ENCODE peak calls at places on chromosomes 3 and 15, in five cellular contexts. S, I, T, O and F are unnamed samples. For H3K27me3, the result is how much of the 10 kb centered on the place peaks cover.

GRCh38 chr3:120773932-120774331 is 31.4 kb downstream of the GTF2E1 start:
- DNase-seq in S (no peak), I (no peak), O (no peak), T (no peak), F (no peak)

GRCh38 chr3:157865449-157865862 is 240.8 kb downstream of the SHOX2 start:
- DNase-seq in T (peak), O (peak), I (no peak), S (peak), F (no peak)

GRCh38 chr3:46942079-46942478 is 34.5 kb downstream of the CCDC12 start:
- DNase-seq in I (no peak), S (no peak), T (no peak), O (no peak), F (no peak)

GRCh38 chr3:50395070-50395860 is 35.9 kb upstream of the TMEM115 start:
- DNase-seq in I (no peak), S (no peak), T (no peak), O (no peak), F (no peak)

GRCh38 chr3:24145981-24146822 is 201.1 kb downstream of the NR1D2 start:
- DNase-seq in S (no peak), T (no peak), O (no peak), I (peak), F (peak)

GRCh38 chr3:143216709-143217182 is 97.2 kb downstream of the CHST2 start:
- DNase-seq in S (no peak), I (no peak), T (no peak), O (no peak), F (peak)

GRCh38 chr3:100650651-100651611 is 41.5 kb downstream of the ADGRG7 start:
- DNase-seq in O (no peak), S (no peak), T (peak), I (no peak), F (peak)

GRCh38 chr15:63791236-63791635 is 42.5 kb downstream of the HERC1 start:
- DNase-seq in I (peak), T (no peak), O (no peak), S (no peak), F (no peak)

GRCh38 chr3:114318295-114318694 is 24.5 kb downstream of the TIGIT start:
- DNase-seq in O (no peak), S (no peak), I (no peak), T (no peak), F (no peak)

GRCh38 chr15:77538011-77538410 is 94.7 kb downstream of the LINGO1 start:
- DNase-seq in S (no peak), O (no peak), I (no peak), T (peak), F (no peak)

GRCh38 chr3:52895416-52895815 is 1.9 kb downstream of the STIMATE start:
- DNase-seq in I (no peak), O (no peak), T (no peak), S (no peak), F (no peak)
- H3K4me3 ChIP-seq in I (no peak), O (no peak), T (peak), S (no peak), F (no peak)

GRCh38 chr3:139994891-139995290 is 59.9 kb downstream of the CLSTN2 start:
- DNase-seq in O (no peak), I (no peak), T (no peak), S (no peak), F (no peak)
- H3K27me3 ChIP-seq in O (under half), I (under half), T (under half), S (under half), F (under half)

GRCh38 chr3:151611464-151611863 is 122.3 kb upstream of the AADACL2 start:
- DNase-seq in O (no peak), T (no peak), S (no peak), I (no peak), F (no peak)

GRCh38 chr3:151612119-151612518 is 121.6 kb upstream of the AADACL2 start:
- DNase-seq in T (no peak), O (no peak), I (no peak), S (no peak), F (no peak)

GRCh38 chr3:151604941-151605340 is 128.8 kb upstream of the AADACL2 start:
- DNase-seq in O (no peak), S (no peak), I (no peak), T (no peak), F (no peak)

GRCh38 chr3:151615464-151615863 is 118.3 kb upstream of the AADACL2 start:
- DNase-seq in O (no peak), S (no peak), I (no peak), T (no peak), F (no peak)

DNA sequence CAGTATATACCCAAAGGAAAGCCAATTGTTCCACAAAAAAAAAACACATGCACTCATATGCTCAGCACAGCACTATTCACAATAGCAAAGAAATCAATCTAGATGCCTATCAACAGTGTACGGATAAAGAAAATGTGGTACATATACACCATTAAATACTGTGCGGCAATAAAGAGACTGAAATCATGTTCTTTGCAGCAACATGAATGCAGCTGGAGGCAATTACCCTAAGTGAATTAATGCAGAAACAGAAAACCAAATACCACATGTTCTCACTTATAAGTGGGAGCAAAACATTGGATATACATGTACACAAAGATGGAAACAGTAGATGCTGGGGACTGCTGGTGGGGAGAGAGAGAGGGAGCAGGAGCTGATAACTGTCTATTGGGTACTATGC is 124.2 kb upstream of the AADACL2 start:
- DNase-seq in I (no peak), O (no peak), S (no peak), T (no peak), F (no peak)
- H3K4me3 ChIP-seq in I (no peak), O (no peak), S (no peak), T (no peak), F (no peak)

DNA sequence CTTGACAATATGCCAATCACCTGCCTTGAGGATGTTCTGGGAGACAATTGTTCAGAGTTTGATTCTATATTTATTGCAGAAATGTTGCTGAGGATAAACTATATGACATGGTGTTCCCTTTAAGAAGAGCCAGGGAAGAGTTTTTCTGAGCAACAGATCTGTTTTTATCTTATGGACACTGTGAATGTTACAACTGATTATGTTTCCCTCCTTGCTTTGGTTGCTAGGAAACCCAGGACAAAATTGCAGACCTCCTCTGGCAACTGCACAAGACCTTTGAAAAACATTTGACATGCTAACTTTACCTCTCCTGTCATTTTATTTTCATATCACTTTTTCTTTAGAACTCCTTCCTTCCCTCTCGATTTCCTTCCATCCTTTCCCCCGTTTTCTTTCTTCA is 8.2 kb upstream of the TM6SF1 start:
- DNase-seq in S (no peak), I (no peak), T (no peak), O (no peak), F (no peak)
- H3K27me3 ChIP-seq in S (under half), I (under half), T (under half), O (under half), F (under half)

DNA sequence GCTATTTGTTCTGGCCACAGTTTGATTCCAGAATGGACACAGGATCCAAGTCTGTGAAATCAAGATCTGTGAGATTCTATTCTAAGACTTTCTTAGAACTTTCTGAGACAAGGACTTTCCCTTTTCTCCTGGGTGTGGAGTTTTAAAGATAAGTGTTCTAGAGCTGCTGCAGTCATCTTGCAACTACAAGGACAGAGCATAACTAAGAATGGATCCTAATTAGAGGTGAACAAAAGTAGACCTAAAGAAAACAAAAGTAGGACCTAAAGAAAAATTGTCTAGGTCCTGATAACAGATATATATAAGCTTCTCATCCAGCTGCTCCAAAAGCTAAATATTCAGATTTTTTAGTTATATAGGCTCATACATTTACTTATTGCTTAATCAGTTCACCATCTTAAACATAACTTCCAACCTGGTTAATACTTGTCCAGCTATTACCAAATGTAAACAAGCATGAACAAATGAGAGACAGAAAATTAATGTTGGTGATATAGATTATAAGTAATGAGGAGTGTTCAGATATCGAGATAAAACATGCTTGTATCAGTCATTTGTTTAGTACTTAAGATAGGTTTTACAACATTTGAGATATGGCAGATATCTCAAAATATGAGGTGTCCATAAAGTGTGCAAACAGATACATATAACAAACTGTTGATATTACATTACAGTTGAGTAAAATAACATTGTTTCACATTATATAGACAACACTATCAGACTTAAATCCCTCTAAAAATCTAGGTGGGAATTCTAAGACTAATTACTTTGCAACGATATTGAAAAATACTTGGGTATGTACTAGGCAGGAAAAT is 75.1 kb downstream of the CD200 start:
- DNase-seq in T (no peak), S (no peak), I (no peak), O (no peak), F (no peak)
- H3K4me3 ChIP-seq in T (no peak), S (no peak), I (no peak), O (no peak), F (no peak)

DNA sequence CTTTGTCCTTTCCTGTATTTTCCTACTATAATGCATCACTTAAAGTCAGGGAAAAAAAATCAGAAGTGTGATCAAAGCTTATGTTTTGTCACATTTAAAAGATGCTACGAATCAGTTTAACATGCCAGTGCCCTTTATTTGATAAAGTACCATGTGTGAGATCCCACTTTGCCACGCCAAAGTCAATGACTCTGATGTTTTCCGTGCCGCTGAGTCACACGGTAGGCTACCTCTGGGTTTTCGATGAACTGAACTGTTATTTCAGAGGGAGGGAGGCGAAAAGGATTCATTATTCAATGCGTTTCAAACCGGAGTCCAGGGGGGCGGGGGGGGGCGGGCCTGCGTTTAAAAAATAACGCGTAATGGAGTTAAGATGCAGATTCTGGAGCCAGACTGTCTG is 203.0 kb downstream of the ABHD5 start:
- DNase-seq in T (no peak), S (no peak), I (no peak), O (no peak), F (no peak)
- H3K27me3 ChIP-seq in T (under half), S (under half), I (under half), O (under half), F (under half)

GRCh38 chr3:48435223-48435595 is 4.7 kb downstream of the CCDC51 start:
- DNase-seq in T (no peak), I (no peak), S (no peak), O (no peak), F (no peak)

GRCh38 chr3:48432411-48433371 is 2.8 kb upstream of the PLXNB1 start:
- DNase-seq in S (no peak), T (no peak), O (peak), I (no peak), F (no peak)

GRCh38 chr3:48431224-48432029 is 1.5 kb upstream of the PLXNB1 start:
- DNase-seq in I (no peak), S (no peak), T (no peak), O (no peak), F (no peak)

GRCh38 chr3:48434591-48435222 is 4.8 kb upstream of the PLXNB1 start:
- DNase-seq in O (no peak), I (no peak), S (no peak), T (no peak), F (no peak)

DNA sequence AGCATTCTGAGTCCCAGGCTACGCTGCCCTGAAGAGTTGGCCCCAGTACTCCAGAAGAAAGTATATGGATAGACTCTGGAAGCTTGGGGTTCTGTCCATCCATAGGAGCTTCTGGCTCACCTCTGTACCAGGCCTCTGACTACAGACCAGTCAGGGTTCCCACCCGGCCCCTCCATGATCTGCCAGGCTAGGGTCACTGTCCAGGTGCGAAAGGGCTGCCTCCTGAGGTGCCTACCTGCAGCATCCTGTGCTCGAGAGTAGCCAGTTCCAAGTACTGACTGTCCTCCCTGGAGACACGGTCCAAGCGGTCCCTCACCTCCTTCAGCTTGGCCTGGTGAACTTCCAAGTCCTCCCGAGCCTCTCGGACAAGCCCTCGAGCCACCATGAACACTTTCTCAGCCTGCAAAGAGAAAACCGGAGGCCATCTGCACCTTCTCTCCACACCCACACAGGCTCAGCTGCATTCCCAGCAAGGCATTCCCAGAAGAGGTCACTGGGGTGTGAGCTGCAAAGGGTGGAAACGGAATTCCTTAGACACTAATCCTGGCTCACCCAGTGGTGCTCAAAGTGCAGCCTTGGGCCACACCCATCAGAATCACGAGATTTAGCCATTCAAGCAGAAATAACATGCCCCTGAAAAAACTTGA is 3.7 kb upstream of the PLXNB1 start:
- DNase-seq in O (no peak), I (no peak), S (no peak), T (no peak), F (no peak)
- H3K4me3 ChIP-seq in O (no peak), I (no peak), S (no peak), T (no peak), F (no peak)

GRCh38 chr15:29570121-29570930 is 251.9 kb downstream of the TJP1 start:
- DNase-seq in O (no peak), S (no peak), T (no peak), I (no peak), F (no peak)

GRCh38 chr15:29568840-29569532 is 253.3 kb downstream of the TJP1 start:
- DNase-seq in T (no peak), S (no peak), I (no peak), O (no peak), F (no peak)

GRCh38 chr15:29571728-29572454 is 250.4 kb downstream of the TJP1 start:
- DNase-seq in S (no peak), I (no peak), T (no peak), O (no peak), F (no peak)

GRCh38 chr15:29569533-29570092 is 252.7 kb downstream of the TJP1 start:
- DNase-seq in O (no peak), T (no peak), I (no peak), S (no peak), F (no peak)

DNA sequence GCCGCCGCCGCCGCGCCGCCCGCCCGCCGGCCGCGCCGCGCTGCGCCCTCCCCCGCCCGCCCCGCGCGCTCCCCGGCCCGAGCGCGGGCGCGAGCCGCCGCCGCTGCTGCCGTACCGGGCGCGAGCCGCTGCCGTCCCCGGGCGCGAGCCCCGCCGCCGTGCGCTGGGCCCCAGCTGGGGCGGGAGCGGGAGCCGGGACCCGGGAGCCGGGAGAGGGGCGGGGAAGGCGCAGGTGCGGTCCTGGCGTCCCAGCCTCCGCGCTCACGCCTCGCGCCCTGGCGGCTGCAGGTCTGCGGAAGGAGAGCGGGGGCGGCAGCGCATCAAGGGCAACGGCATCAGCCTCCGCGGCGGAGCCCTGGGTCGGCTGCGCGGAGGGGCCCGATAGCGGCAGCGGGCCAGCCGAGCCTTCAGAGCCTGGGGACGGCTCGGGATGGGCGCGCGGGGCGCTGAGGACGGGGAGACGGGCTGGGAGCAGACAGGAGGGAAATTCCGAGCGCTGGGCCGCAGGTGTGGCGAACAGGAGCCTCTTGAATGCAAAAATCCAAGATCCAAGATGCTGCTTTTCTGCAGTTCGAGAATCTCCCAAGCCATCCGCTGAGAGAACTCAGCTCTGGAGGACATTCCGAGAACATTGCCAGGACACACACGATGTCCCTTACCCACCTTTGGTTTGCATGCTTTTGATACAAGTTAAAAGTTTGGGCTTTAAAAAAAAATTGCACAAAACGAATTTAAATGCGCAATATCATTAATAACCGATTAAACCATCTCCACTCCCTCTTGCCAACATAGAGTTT is 251.1 kb downstream of the TJP1 start:
- DNase-seq in O (peak), S (peak), I (no peak), T (no peak), F (no peak)
- H3K27me3 ChIP-seq in O (under half), S (under half), I (under half), T (under half), F (half or more)

GRCh38 chr15:74403590-74403919 is 30.2 kb downstream of the SEMA7A start:
- DNase-seq in O (no peak), T (no peak), I (no peak), S (no peak), F (no peak)

GRCh38 chr15:74400915-74401757 is 32.6 kb downstream of the SEMA7A start:
- DNase-seq in O (no peak), S (no peak), T (peak), I (no peak), F (no peak)

GRCh38 chr15:74402337-74402839 is 31.4 kb downstream of the SEMA7A start:
- DNase-seq in S (no peak), T (no peak), O (no peak), I (no peak), F (no peak)

GRCh38 chr15:74403981-74404563 is 29.7 kb downstream of the SEMA7A start:
- DNase-seq in S (no peak), I (no peak), T (peak), O (no peak), F (no peak)

DNA sequence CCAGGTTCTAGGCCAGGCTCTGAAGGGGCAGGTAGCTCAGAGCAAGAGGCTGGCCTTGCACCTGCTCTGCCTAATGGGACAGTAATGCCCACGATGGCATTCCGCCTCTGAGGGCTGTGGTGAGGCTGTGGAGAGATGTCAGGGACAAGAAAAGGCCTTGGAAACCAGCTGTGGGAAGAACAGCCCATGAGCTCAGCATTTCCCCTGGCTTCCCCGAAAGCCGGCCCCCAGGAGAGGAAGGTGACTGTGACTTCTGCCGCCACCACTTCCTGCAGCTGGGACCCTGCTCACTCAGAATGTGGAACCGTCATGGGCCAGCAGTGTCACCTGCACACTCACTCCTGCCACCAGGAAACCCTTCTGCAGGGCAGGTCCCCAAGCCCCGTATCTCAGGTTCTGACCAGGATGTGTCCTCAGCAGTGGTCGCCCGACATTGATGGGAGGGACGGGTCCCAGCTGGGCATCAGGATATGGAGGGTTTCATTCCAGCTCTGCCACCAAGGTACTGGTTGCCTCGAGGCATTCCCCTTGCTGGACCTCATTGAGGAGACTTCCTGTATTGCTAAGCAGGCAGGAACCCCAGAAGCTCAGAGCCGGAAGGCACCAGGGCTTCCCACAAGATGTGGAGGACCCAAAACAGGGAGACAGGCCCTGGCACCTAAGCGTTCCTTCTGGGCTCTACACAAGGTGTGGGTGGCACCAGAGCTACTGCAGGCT is 30.7 kb downstream of the SEMA7A start:
- DNase-seq in T (peak), O (no peak), I (no peak), S (peak), F (no peak)
- H3K4me3 ChIP-seq in T (peak), O (no peak), I (no peak), S (peak), F (no peak)